ENCODE peak calls at places on chromosomes 5 and 9, in eight cellular contexts. Q is upper lobe of left lung; Z is colonic mucosa; L is lung; U is Peyer's patch; D is left ventricle myocardium inferior; K is tibial artery; O is CD4-positive, CD25-positive, alpha-beta regulatory T cell. H is an unnamed sample.
A peak's percentile ranks its signal among the peaks of the same experiment; 100 is the strongest.

GRCh38 chr9:68426755-68427154 is 70.3 kb downstream of the PGM5 start:
- DNase-seq in Z (no peak), L (no peak), Q (no peak), D (no peak), K (no peak), U (no peak), O (no peak), H (no peak)

GRCh38 chr5:137051165-137051564 is 448.0 kb downstream of the SPOCK1 start:
- DNase-seq in L (no peak), U (no peak), Q (no peak), Z (no peak), K (no peak), D (no peak), O (no peak), H (no peak)

GRCh38 chr9:81826541-81826906 is 101.7 kb upstream of the SPATA31D4 start:
- DNase-seq in U (no peak), Z (no peak), L (peak; percentile 38), O (no peak), D (peak; percentile 78), Q (no peak), K (no peak), H (no peak)

GRCh38 chr9:36437790-36438189 is 37.7 kb upstream of the RNF38 start:
- DNase-seq in K (no peak), L (no peak), Z (no peak), O (no peak), Q (no peak), D (no peak), U (no peak), H (no peak)

GRCh38 chr9:69391487-69391886 is 66.5 kb downstream of the ENTREP1 start:
- DNase-seq in U (no peak), O (no peak), L (no peak), Z (no peak), K (no peak), Q (peak; percentile 50), D (no peak), H (no peak)

GRCh38 chr9:88991066-88992030 is at the start of gene S1PR3:
- DNase-seq in K (peak; percentile 86), U (no peak), O (no peak), L (peak; percentile 44), D (peak; percentile 77), Z (no peak), Q (peak; percentile 90), H (no peak)

GRCh38 chr5:102866315-102866693 is 111.2 kb downstream of the PAM start:
- DNase-seq in Q (no peak), U (no peak), Z (no peak), D (no peak), K (no peak), L (no peak), O (no peak), H (no peak)

GRCh38 chr9:68560131-68560844 is 19.6 kb upstream of the TMEM252 start:
- DNase-seq in O (peak; percentile 14), Q (no peak), L (peak; percentile 55), D (peak; percentile 44), Z (peak; percentile 74), U (no peak), K (no peak), H (no peak)

GRCh38 chr5:150107909-150108447 is 21.6 kb upstream of the CSF1R start:
- DNase-seq in D (no peak), O (no peak), Q (no peak), K (no peak), Z (peak; percentile 57), U (peak; percentile 54), L (no peak), H (no peak)

GRCh38 chr5:156121834-156122386 is 205.1 kb upstream of the SGCD start:
- DNase-seq in U (no peak), O (no peak), K (no peak), Q (no peak), L (no peak), Z (no peak), D (no peak), H (no peak)

GRCh38 chr9:109311731-109312130 is 9.1 kb downstream of the EPB41L4B start:
- DNase-seq in U (no peak), Z (no peak), O (no peak), L (no peak), K (no peak), Q (no peak), D (no peak), H (no peak)

GRCh38 chr5:128132499-128132898 is 48.9 kb downstream of the SLC12A2 start:
- DNase-seq in U (no peak), Q (no peak), K (no peak), D (no peak), L (no peak), Z (no peak), O (no peak), H (no peak)

GRCh38 chr9:98654247-98654646 is 54.5 kb downstream of the GABBR2 start:
- DNase-seq in U (no peak), D (no peak), K (no peak), O (no peak), Z (no peak), Q (no peak), L (no peak), H (no peak)

GRCh38 chr9:8143677-8144076 is 344.1 kb upstream of the DMAC1 start:
- DNase-seq in U (no peak), Z (no peak), D (no peak), L (no peak), O (no peak), K (no peak), Q (no peak), H (no peak)

GRCh38 chr5:78533356-78533755 is 115.2 kb downstream of the LHFPL2 start:
- DNase-seq in Q (no peak), D (no peak), U (no peak), L (no peak), K (no peak), Z (no peak), O (no peak), H (no peak)

GRCh38 chr5:3197699-3198098 is 397.9 kb upstream of the IRX1 start:
- DNase-seq in O (no peak), L (no peak), D (no peak), K (no peak), Z (no peak), U (no peak), Q (no peak), H (no peak)

GRCh38 chr9:100443781-100444768 is 17.1 kb downstream of the MSANTD3 start:
- DNase-seq in L (no peak), K (no peak), Z (no peak), D (no peak), O (no peak), Q (no peak), U (no peak), H (no peak)

GRCh38 chr9:94056442-94056974 is 27.8 kb upstream of the PTPDC1 start:
- DNase-seq in U (no peak), Z (no peak), K (no peak), Q (no peak), L (no peak), O (no peak), D (no peak), H (no peak)

DNA sequence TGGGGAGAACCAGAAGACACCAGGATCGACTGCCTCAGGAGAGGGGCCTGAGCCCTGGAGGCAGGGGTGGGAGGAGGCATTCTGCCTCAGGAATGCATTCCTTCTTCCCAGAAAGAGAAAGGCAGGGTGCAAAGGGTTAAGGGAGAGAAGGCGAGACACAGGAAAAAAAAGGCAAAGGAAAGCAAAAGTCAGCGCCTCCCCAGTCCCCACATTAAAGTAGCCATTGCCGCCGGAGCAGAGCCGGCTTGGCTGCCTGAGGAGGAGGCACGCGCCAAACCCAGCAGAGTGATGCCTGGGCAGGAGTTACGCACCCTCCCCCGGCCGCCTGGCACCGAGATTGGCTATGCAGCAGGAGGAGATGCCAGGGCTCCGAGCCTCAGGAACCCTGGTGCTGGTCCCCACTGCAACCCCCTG is 123.9 kb upstream of the PHYKPL start:
- DNase-seq in D (peak; percentile 44), K (no peak), U (no peak), Q (no peak), O (no peak), L (no peak), Z (no peak), H (no peak)
- H3K27ac ChIP-seq in D (peak overlapping the region; percentile 11), K (no peak overlapping the region), U (no peak overlapping the region), Q (no peak overlapping the region), O (no peak overlapping the region), L (no peak overlapping the region), Z (no peak overlapping the region), H (no peak overlapping the region)

DNA sequence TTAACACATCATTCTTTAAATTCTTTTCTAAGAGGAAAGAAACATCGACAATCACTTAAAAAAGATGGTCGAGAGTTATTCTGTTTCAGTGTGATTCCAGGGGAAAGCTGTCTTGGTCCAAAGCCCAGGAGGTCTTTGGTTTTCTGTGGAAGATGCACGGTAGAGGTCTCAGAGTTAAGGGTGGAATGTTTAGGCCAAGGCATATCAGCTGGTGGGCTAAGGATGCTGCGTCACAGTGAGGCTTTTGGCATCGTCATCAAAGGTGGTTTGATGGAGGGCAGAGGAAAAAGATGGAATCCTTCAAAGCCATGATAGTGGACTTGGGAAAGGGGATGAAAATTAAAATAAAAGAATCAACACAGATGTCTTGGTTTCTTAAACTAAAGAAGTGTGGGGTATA is 137.3 kb upstream of the ANKH start:
- DNase-seq in O (no peak), Q (no peak), U (no peak), D (no peak), K (no peak), L (no peak), Z (no peak), H (no peak)
- H3K4me1 ChIP-seq in O (no peaks in the 10 kb centered on the region), Q (peaks cover 10% of the 10 kb centered on the region), U (no peaks in the 10 kb centered on the region), D (peaks cover 48% of the 10 kb centered on the region), K (no peaks in the 10 kb centered on the region), L (peaks cover 2% of the 10 kb centered on the region), Z (peaks cover 4% of the 10 kb centered on the region), H (peaks cover 22% of the 10 kb centered on the region)

DNA sequence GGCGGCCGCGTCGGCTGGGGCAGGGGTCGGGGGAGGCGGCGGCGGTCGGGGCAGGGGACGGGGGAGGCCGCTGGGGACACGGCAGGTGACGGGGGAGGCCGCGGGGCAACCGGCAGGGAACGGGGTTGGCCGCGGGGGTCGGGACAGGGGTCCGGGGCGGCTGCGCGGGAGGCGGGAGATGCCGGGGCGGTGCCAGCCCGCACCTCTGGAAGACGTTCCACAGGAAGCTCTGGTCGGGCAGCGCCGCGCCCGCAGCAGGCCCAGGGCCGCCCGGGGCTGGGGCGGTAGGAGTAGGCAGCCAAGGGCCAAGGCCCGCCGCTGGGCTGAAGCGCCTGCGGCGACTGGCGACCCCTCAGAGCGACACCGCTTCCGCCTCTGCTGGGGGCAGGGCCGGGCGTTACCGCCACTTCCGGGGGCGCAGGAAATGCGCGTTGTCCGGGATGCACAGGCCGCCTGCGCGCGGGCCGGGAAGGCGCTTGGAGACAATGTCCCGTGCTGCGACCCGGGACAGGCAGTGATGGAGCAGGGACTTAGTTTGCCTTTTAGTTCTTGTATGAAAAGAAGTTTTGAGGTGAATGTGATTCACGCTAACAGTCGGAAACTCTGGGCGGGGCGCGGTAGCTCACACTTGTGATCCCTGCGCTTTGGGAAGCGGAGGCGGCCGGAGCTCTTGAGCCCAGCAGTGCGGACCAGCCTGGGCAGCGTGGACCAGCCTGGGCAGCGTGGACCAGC is 110.0 kb upstream of the LPCAT1 start:
- DNase-seq in L (peak; percentile 77), O (peak; percentile 49), D (peak; percentile 83), U (peak; percentile 89), Z (peak; percentile 88), K (peak; percentile 88), Q (peak; percentile 95), H (no peak)
- H3K27ac ChIP-seq in L (peak overlapping the region; percentile 90), O (peak overlapping the region; percentile 57), D (peak overlapping the region; percentile 88), U (peak overlapping the region; percentile 92), Z (peak overlapping the region; percentile 85), K (peak overlapping the region; percentile 95), Q (peak overlapping the region; percentile 84), H (peak overlapping the region; percentile 70)

DNA sequence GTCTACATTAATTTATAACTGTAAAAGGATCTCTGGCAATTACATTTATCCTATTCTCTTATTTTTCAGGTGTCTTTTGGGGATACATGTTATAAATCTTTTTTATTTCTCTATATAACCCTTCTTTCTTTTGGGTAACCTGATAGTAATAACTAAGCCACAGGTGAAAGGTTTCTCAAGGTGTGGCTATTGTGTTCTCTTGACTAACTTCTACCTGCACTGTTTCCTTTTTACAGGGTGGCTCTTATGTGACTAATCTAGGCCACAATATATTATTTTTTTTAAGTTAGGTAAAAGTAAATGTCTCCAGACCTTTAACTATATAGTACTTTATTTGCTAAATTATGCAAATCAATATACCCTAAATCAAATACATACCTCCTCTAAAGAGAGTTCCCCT is 193.2 kb downstream of the EFNA5 start:
- DNase-seq in U (no peak), Q (no peak), L (no peak), K (no peak), D (no peak), O (no peak), Z (no peak), H (no peak)
- H3K4me1 ChIP-seq in U (no peaks in the 10 kb centered on the region), Q (peaks cover 32% of the 10 kb centered on the region), L (no peaks in the 10 kb centered on the region), K (no peaks in the 10 kb centered on the region), D (peaks cover 57% of the 10 kb centered on the region), O (peaks cover 16% of the 10 kb centered on the region), Z (peaks cover 7% of the 10 kb centered on the region), H (peaks cover 13% of the 10 kb centered on the region)